ENCODE peak calls at places on chromosomes 4 and X, in nine cellular contexts. E is NCI-H187; K is NCI-H2081; O is left cardiac atrium; J is activated T-helper 1 cell treated with anti-CD3 and anti-CD28 coated beads, Interleukin-2, amount 50 U/mL, for 16 hours; P is occipital lobe; N is T-helper 2 cell; T is activated CD4-positive, CD25-positive, alpha-beta regulatory T cell treated with anti-CD3 and anti-CD28 coated beads, Interleukin-2, amount 50 U/mL, for 16 hours; A is epithelial cell of esophagus. U is an unnamed sample.

GRCh38 chr4:139768366-139768765 is 102.7 kb downstream of the MGST2 start:
- DNase-seq in E (no peak), K (no peak), O (no peak), J (no peak), P (no peak), N (no peak), T (no peak), A (no peak), U (no peak)

GRCh38 chr4:48268956-48269860 is at the start of gene TEC:
- DNase-seq in E (no peak), K (peak), O (peak), J (peak), P (no peak), N (no peak), T (no peak), A (no peak), U (peak)

GRCh38 chrX:131792356-131792749 is 230.7 kb upstream of the STK26 start:
- DNase-seq in E (peak), K (peak), O (peak), J (no peak), P (no peak), N (no peak), T (no peak), A (no peak), U (peak)

GRCh38 chrX:30821116-30821515 is 67.9 kb downstream of the TAB3 start:
- DNase-seq in E (no peak), K (no peak), O (no peak), J (no peak), P (no peak), N (no peak), T (no peak), A (peak), U (no peak)

GRCh38 chr4:121742794-121743193 is 22.2 kb downstream of the SMIM43 start:
- DNase-seq in E (no peak), K (no peak), O (no peak), J (no peak), P (no peak), N (no peak), T (no peak), A (no peak), U (no peak)

GRCh38 chrX:13167444-13168207 is 123.2 kb upstream of the FAM9C start:
- DNase-seq in E (no peak), K (peak), O (no peak), J (no peak), P (no peak), N (no peak), T (no peak), A (peak), U (no peak)

GRCh38 chr4:104093247-104093646 is 373.5 kb upstream of the TACR3 start:
- DNase-seq in E (no peak), K (no peak), O (no peak), J (no peak), P (no peak), N (no peak), T (no peak), A (no peak), U (no peak)

GRCh38 chr4:188109157-188109755 is at the start of gene TRIML2:
- DNase-seq in E (no peak), K (no peak), O (no peak), J (no peak), P (no peak), N (no peak), T (no peak), A (peak), U (no peak)

GRCh38 chrX:49287665-49288064 is 15.8 kb upstream of the GAGE10 start:
- DNase-seq in E (no peak), K (no peak), O (no peak), J (no peak), P (no peak), N (no peak), T (no peak), A (no peak), U (no peak)

GRCh38 chrX:135438734-135439043 is 16.9 kb downstream of the SMIM10L2A start:
- DNase-seq in E (no peak), K (no peak), O (no peak), J (no peak), P (no peak), N (no peak), T (no peak), A (no peak), U (no peak)

GRCh38 chr4:41146716-41147506 is 67.4 kb downstream of the APBB2 start:
- DNase-seq in E (no peak), K (no peak), O (peak), J (no peak), P (peak), N (no peak), T (no peak), A (peak), U (peak)

GRCh38 chr4:170089274-170089742 is 448 bp downstream of the AADAT start:
- DNase-seq in E (peak), K (peak), O (no peak), J (no peak), P (no peak), N (no peak), T (no peak), A (peak), U (no peak)

GRCh38 chrX:154419688-154420401 is 8.5 kb downstream of the TAFAZZIN start:
- DNase-seq in E (no peak), K (peak), O (peak), J (no peak), P (no peak), N (no peak), T (no peak), A (no peak), U (no peak)

GRCh38 chrX:136754641-136755040 is 26.1 kb downstream of the ARHGEF6 start:
- DNase-seq in E (no peak), K (no peak), O (peak), J (no peak), P (no peak), N (no peak), T (no peak), A (no peak), U (peak)

GRCh38 chrX:1606476-1606875 is 8.4 kb upstream of the ASMT start:
- DNase-seq in E (no peak), K (no peak), O (peak), J (no peak), P (no peak), N (no peak), T (no peak), A (no peak), U (no peak)

GRCh38 chr4:184588893-184589292 is 60.4 kb downstream of the CASP3 start:
- DNase-seq in E (no peak), K (no peak), O (no peak), J (no peak), P (no peak), N (no peak), T (no peak), A (no peak), U (no peak)

GRCh38 chrX:12951590-12951965 is 23.3 kb upstream of the TMSB4X start:
- DNase-seq in E (no peak), K (no peak), O (no peak), J (no peak), P (no peak), N (no peak), T (no peak), A (no peak), U (no peak)

GRCh38 chr4:140928880-140929279 is 172.7 kb upstream of the TBC1D9 start:
- DNase-seq in E (no peak), K (no peak), O (no peak), J (no peak), P (no peak), N (no peak), T (no peak), A (peak), U (no peak)

GRCh38 chr4:110798682-110799081 is 175.8 kb upstream of the PITX2 start:
- DNase-seq in E (no peak), K (no peak), O (no peak), J (no peak), P (no peak), N (no peak), T (no peak), A (no peak), U (no peak)

GRCh38 chr4:153489856-153490558 is 23.8 kb downstream of the TMEM131L start:
- DNase-seq in E (no peak), K (no peak), O (no peak), J (no peak), P (no peak), N (no peak), T (no peak), A (peak), U (no peak)

GRCh38 chr4:125085-125820 is 952 bp downstream of the ZNF718 start:
- DNase-seq in E (no peak), K (peak), O (peak), J (no peak), P (peak), N (no peak), T (no peak), A (peak), U (peak)

U was measured in psoas muscle.